ENCODE peak calls at places on chromosomes 13 and 19, in five cellular contexts. One of them, this sample, is unnamed.

GRCh38 chr13:39998166-39998565 is 342.7 kb downstream of the COG6 start:
- DNase-seq in SK-N-SH: no peak
- DNase-seq in fibroblast of lung: no peak
- DNase-seq in K562: no peak
- DNase-seq in IMR-90: no peak
- DNase-seq in this sample: no peak

GRCh38 chr13:110106726-110107125 is 200.2 kb downstream of the COL4A1 start:
- DNase-seq in K562: no peak
- DNase-seq in SK-N-SH: no peak
- DNase-seq in IMR-90: no peak
- DNase-seq in fibroblast of lung: peak
- DNase-seq in this sample: no peak

GRCh38 chr19:38384209-38385027 is 3.4 kb downstream of the GGN start:
- DNase-seq in IMR-90: no peak
- DNase-seq in SK-N-SH: no peak
- DNase-seq in fibroblast of lung: peak
- DNase-seq in K562: peak
- DNase-seq in this sample: peak

GRCh38 chr19:3363841-3364500 is 2.4 kb upstream of the NFIC start:
- DNase-seq in IMR-90: no peak
- DNase-seq in SK-N-SH: no peak
- DNase-seq in fibroblast of lung: no peak
- DNase-seq in K562: no peak
- DNase-seq in this sample: no peak

GRCh38 chr13:64770743-64771142 is 2459.4 kb downstream of the PCDH9 start:
- DNase-seq in IMR-90: no peak
- DNase-seq in fibroblast of lung: no peak
- DNase-seq in K562: no peak
- DNase-seq in SK-N-SH: no peak
- DNase-seq in this sample: no peak

GRCh38 chr19:10852941-10853340 is 4.7 kb downstream of the C19orf38 start:
- DNase-seq in fibroblast of lung: no peak
- DNase-seq in K562: no peak
- DNase-seq in IMR-90: no peak
- DNase-seq in SK-N-SH: no peak
- DNase-seq in this sample: no peak

GRCh38 chr13:99509477-99509876 is 8.2 kb downstream of the TM9SF2 start:
- DNase-seq in fibroblast of lung: no peak
- DNase-seq in K562: no peak
- DNase-seq in SK-N-SH: no peak
- DNase-seq in IMR-90: no peak
- DNase-seq in this sample: no peak

GRCh38 chr19:2207991-2208860 is 27.9 kb downstream of the PLEKHJ1 start:
- DNase-seq in fibroblast of lung: peak
- DNase-seq in IMR-90: peak
- DNase-seq in K562: peak
- DNase-seq in SK-N-SH: no peak
- DNase-seq in this sample: peak

GRCh38 chr13:101570410-101570809 is 117.9 kb downstream of the ITGBL1 start:
- DNase-seq in IMR-90: peak
- DNase-seq in SK-N-SH: no peak
- DNase-seq in fibroblast of lung: no peak
- DNase-seq in K562: no peak
- DNase-seq in this sample: no peak

DNA sequence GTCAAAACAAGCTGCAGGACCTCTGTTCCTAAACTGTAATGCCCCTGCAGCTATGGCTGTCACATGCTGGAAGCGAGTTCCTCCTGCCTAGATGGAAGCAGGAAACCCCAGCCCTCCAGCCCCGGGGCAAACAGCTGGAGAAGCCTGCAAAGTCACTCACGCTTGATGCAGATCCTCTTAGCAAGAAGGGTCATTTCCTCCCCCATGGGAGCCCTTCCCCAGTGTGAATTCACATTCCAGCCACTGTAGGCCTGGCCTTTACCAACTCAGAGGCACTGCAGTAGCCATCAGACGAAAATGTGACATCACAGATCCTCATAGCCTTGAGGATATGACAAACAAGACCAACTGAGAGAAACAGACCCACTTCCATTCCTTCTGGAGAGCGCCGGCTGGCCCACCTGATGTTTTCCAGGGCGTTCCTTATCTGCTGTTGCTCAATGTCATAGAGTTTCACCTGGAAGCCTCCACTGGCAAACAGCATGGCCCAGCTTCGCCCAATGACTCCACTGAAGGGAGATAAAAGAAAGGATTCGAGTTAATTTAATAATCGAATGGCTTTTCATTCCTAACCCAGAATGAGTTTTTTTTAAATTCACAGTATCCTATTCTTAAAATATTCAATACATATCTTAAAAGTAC is 13.5 kb downstream of the CRYL1 start:
- DNase-seq in SK-N-SH: peak
- DNase-seq in IMR-90: no peak
- DNase-seq in fibroblast of lung: no peak
- DNase-seq in K562: no peak
- DNase-seq in this sample: no peak
- H2AFZ ChIP-seq in SK-N-SH: no peak
- H2AFZ ChIP-seq in IMR-90: no peak
- H2AFZ ChIP-seq in fibroblast of lung: no peak
- H2AFZ ChIP-seq in K562: no peak
- H2AFZ ChIP-seq in this sample: no peak

GRCh38 chr13:52659340-52659739 is 6.7 kb downstream of the SUGT1 start:
- DNase-seq in IMR-90: no peak
- DNase-seq in fibroblast of lung: no peak
- DNase-seq in K562: no peak
- DNase-seq in SK-N-SH: no peak
- DNase-seq in this sample: peak
- H3K9ac ChIP-seq in IMR-90: no peak
- H3K9ac ChIP-seq in fibroblast of lung: no peak
- H3K9ac ChIP-seq in K562: no peak
- H3K9ac ChIP-seq in SK-N-SH: no peak
- H3K9ac ChIP-seq in this sample: no peak

GRCh38 chr13:42525035-42525504 is 48.9 kb upstream of the TNFSF11 start:
- DNase-seq in SK-N-SH: no peak
- DNase-seq in IMR-90: no peak
- DNase-seq in fibroblast of lung: peak
- DNase-seq in K562: no peak
- DNase-seq in this sample: no peak

GRCh38 chr13:42526276-42526675 is 47.7 kb upstream of the TNFSF11 start:
- DNase-seq in fibroblast of lung: no peak
- DNase-seq in IMR-90: no peak
- DNase-seq in K562: no peak
- DNase-seq in SK-N-SH: no peak
- DNase-seq in this sample: no peak

DNA sequence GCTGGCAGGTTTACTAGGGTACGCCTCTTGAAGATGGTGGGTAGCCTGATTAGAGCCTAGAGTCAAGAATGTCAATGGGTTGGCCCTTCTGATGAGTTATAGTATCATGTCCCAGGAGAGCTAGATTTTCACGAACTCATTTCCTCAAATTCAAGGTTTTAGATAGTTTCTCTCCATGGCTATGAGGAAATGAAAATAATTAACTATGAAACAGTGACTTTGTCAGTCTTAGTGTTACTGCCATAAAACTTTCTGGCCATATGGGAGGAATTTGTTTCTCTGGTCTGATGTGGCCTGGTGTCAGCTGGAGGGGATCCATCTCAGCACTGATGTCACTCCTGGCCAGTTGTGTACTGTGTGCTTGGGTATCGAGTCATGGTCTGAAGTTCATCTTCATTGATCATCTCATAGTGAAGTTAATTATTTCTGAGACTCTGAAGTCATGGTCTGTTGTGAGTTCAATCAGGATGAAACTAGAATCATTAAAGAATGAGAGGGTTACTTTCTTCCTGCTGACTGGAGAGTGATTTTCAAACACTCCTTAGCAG is 49.4 kb upstream of the TNFSF11 start:
- DNase-seq in IMR-90: no peak
- DNase-seq in K562: no peak
- DNase-seq in fibroblast of lung: peak
- DNase-seq in SK-N-SH: no peak
- DNase-seq in this sample: peak
- H3K4me2 ChIP-seq in IMR-90: no peak
- H3K4me2 ChIP-seq in K562: no peak
- H3K4me2 ChIP-seq in fibroblast of lung: no peak
- H3K4me2 ChIP-seq in SK-N-SH: no peak
- H3K4me2 ChIP-seq in this sample: peak

GRCh38 chr19:34364830-34365462 is at the start of gene GPI:
- DNase-seq in K562: peak
- DNase-seq in fibroblast of lung: peak
- DNase-seq in SK-N-SH: peak
- DNase-seq in IMR-90: peak
- DNase-seq in this sample: peak

GRCh38 chr19:34363094-34363493 is 1.9 kb upstream of the GPI start:
- DNase-seq in SK-N-SH: no peak
- DNase-seq in K562: peak
- DNase-seq in fibroblast of lung: no peak
- DNase-seq in IMR-90: no peak
- DNase-seq in this sample: no peak

GRCh38 chr19:34365463-34366401 is 736 bp downstream of the GPI start:
- DNase-seq in fibroblast of lung: peak
- DNase-seq in K562: peak
- DNase-seq in SK-N-SH: peak
- DNase-seq in IMR-90: peak
- DNase-seq in this sample: peak

GRCh38 chr19:34363930-34364329 is 1.1 kb upstream of the GPI start:
- DNase-seq in K562: no peak
- DNase-seq in fibroblast of lung: no peak
- DNase-seq in SK-N-SH: no peak
- DNase-seq in IMR-90: no peak
- DNase-seq in this sample: no peak

GRCh38 chr19:34364462-34364829 is 550 bp upstream of the GPI start:
- DNase-seq in fibroblast of lung: peak
- DNase-seq in IMR-90: no peak
- DNase-seq in SK-N-SH: no peak
- DNase-seq in K562: no peak
- DNase-seq in this sample: no peak
- H2AFZ ChIP-seq in fibroblast of lung: peak
- H2AFZ ChIP-seq in IMR-90: peak
- H2AFZ ChIP-seq in SK-N-SH: peak
- H2AFZ ChIP-seq in K562: peak
- H2AFZ ChIP-seq in this sample: peak

DNA sequence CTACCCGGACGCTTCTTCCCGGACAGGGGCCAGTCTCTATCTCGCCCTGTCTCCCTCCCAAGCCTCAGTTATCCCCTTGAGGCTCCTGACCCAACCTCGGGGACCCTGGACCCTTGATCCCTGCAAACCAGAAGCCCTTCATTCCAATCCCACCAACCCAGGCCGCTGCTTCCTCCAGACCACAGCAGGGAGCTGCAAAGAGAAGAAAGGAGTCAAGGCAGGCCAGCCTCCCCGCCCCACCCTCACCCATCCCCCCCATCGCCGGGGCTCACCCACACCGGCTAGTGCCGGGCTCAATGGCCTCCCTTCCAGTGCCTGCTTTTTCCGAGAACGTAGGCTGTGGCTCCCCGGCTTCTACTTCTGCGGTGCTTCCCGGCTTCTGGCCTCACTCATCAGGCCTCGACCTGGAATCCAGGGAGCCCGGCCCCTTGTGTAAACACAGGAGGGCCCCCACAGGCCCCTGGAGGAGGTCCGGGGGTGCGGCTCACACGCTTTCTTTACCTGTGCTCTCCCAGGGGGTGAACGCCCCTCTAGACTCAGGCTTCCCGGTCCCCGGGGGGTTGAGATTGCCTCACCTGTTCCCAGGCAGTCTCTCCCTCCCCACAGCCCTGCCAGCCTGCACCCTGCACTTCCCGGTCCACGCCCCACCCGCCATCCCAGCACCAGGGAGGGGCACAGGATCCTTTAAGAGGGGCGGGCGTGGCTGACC is at the start of gene FAM83E:
- DNase-seq in K562: peak
- DNase-seq in fibroblast of lung: no peak
- DNase-seq in IMR-90: no peak
- DNase-seq in SK-N-SH: no peak
- DNase-seq in this sample: peak
- H3K9ac ChIP-seq in K562: peak
- H3K9ac ChIP-seq in fibroblast of lung: no peak
- H3K9ac ChIP-seq in IMR-90: no peak
- H3K9ac ChIP-seq in SK-N-SH: no peak
- H3K9ac ChIP-seq in this sample: no peak

GRCh38 chr19:33393286-33394005 is 19.9 kb downstream of the CEBPG start:
- DNase-seq in fibroblast of lung: no peak
- DNase-seq in IMR-90: no peak
- DNase-seq in SK-N-SH: peak
- DNase-seq in K562: no peak
- DNase-seq in this sample: no peak
- H3K4me2 ChIP-seq in fibroblast of lung: no peak
- H3K4me2 ChIP-seq in IMR-90: no peak
- H3K4me2 ChIP-seq in SK-N-SH: no peak
- H3K4me2 ChIP-seq in K562: no peak
- H3K4me2 ChIP-seq in this sample: no peak

DNA sequence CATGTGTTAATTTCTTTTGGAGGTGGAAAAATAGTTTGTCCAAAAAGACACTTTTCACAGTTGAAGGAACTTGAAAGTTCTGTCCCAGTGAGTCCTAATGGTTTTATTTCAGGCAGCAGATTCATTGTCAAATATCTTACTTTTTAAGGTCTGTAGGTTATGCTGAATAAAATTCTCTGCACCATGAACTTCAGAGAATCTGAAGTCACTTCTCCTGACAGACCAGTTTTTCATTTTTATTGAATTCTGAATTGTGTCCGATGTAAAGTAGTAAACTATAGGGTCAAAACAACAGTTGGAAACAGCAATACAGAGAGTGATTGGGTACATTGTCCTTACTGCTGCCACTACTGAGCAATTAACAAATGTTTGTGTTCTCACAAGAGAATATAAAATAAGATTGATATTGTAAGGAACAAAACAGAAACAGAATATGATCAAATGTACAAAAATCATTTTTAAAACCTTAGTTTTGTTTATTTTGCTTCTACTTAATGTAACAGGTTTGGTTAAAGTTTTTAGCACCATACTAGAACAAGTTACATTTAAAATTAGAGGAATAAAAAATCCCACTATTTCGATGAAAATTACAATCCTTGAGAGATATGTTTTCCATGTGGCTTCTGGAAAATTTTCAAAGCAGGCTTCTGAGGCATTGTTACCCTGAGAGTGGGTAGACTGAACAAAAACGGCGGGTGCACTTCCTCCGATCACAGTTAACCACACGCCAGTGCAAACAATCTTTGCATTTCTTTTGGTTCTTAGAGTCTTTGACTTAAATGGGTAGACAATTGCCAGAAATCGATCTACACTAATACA is 1.4 kb downstream of the LPAR6 start:
- DNase-seq in SK-N-SH: no peak
- DNase-seq in fibroblast of lung: no peak
- DNase-seq in IMR-90: peak
- DNase-seq in K562: no peak
- DNase-seq in this sample: no peak
- H2AFZ ChIP-seq in SK-N-SH: no peak
- H2AFZ ChIP-seq in fibroblast of lung: no peak
- H2AFZ ChIP-seq in IMR-90: no peak
- H2AFZ ChIP-seq in K562: no peak
- H2AFZ ChIP-seq in this sample: no peak

GRCh38 chr19:46616631-46617322 is 8.1 kb downstream of the PTGIR start:
- DNase-seq in fibroblast of lung: peak
- DNase-seq in IMR-90: peak
- DNase-seq in K562: peak
- DNase-seq in SK-N-SH: peak
- DNase-seq in this sample: peak
- H3K9ac ChIP-seq in fibroblast of lung: peak
- H3K9ac ChIP-seq in IMR-90: peak
- H3K9ac ChIP-seq in K562: peak
- H3K9ac ChIP-seq in SK-N-SH: no peak
- H3K9ac ChIP-seq in this sample: peak